ENCODE peak calls at places on chromosomes 16 and 17, in nine cellular contexts. D, W, Z, C, M, S, E, L and N are unnamed samples.

GRCh38 chr17:48478224-48479013 is 48.4 kb upstream of the SKAP1 start:
- DNase-seq in M (no peak), L (no peak), E (no peak), D (no peak), W (peak; percentile 84), S (no peak), Z (no peak), C (peak; percentile 37), N (no peak)

GRCh38 chr16:11391576-11391975 is 46.3 kb downstream of the RMI2 start:
- DNase-seq in C (no peak), S (peak; percentile 45), E (no peak), L (no peak), W (no peak), Z (peak; percentile 45), M (no peak), D (no peak), N (no peak)

GRCh38 chr17:45060382-45060823 is 714 bp upstream of the NMT1 start:
- DNase-seq in L (no peak), W (no peak), E (no peak), M (no peak), C (no peak), D (no peak), Z (no peak), S (no peak), N (no peak)

GRCh38 chr17:19876524-19877161 is 8.9 kb upstream of the ULK2 start:
- DNase-seq in M (no peak), E (no peak), W (no peak), D (no peak), L (no peak), S (no peak), C (peak; percentile 95), Z (no peak), N (no peak)

GRCh38 chr16:5510819-5511370 is 413.3 kb upstream of the EEF2KMT start:
- DNase-seq in L (no peak), S (no peak), M (no peak), Z (no peak), E (no peak), W (no peak), D (no peak), C (no peak), N (no peak)

GRCh38 chr17:67672592-67672991 is 45.1 kb upstream of the NOL11 start:
- DNase-seq in L (no peak), M (no peak), S (no peak), Z (no peak), C (no peak), E (no peak), W (no peak), D (no peak), N (no peak)

GRCh38 chr17:57425903-57426574 is 169.7 kb downstream of the MSI2 start:
- DNase-seq in D (no peak), Z (no peak), M (no peak), S (no peak), C (no peak), E (no peak), W (no peak), L (no peak), N (no peak)

GRCh38 chr17:78361227-78361683 is 1.4 kb upstream of the SOCS3 start:
- DNase-seq in E (no peak), D (no peak), S (peak; percentile 63), Z (no peak), L (no peak), M (no peak), W (no peak), C (no peak), N (no peak)

DNA sequence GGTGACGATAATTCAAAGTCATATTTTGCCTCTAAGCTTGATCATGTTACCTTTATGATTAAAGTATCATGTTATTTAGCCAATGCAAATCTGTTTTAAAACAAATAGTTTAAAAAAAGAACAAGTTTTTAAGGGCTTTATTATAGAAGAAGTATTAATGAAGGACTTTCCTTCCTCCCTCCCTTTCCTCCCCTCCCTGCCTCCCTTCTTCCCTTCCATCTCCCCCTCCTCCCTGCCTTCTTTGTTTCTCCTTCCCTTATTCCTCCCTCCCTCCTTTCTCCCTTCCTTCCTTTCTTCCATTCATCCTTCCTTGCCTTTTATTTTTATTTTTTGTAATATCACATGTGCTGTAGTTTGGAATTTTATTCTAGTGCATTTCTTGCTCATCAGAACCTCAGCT is 26.4 kb downstream of the NQO1 start:
- DNase-seq in M (no peak), D (no peak), W (no peak), S (no peak), C (no peak), Z (no peak), E (no peak), L (no peak), N (no peak)
- TF ChIP-seq MAX in M (no peak), D (no peak), W (no peak), S (no peak), C (no peak), Z (no peak), E (no peak), L (no peak), N (no peak)

GRCh38 chr17:13385481-13385907 is 216.2 kb downstream of the HS3ST3A1 start:
- DNase-seq in D (peak; percentile 8), W (no peak), M (no peak), Z (no peak), E (no peak), C (peak; percentile 78), L (no peak), S (no peak), N (no peak)
- TF ChIP-seq MAX in D (no peak), W (no peak), M (no peak), Z (no peak), E (no peak), C (no peak), L (no peak), S (no peak), N (no peak)

DNA sequence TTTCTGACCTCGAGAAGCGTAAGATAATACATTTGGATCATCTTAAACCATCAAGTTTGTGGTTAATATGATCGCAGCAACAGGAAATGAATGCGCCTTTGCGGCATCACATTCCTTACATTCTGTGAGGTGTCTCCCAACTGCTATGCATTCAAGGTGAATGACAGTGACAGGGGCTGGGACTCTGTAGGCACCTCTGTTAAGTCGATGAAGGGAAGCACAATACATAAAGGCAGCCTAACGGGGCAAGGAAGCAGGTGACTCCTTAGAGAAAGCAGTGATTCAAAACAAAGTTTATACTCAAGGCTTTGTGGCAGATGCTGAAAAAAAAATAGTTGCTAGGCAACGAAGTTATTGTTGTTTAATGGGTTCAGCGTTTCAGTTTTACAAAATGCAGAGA is 21.6 kb upstream of the EVPL start:
- DNase-seq in L (no peak), C (no peak), D (no peak), E (no peak), W (no peak), S (no peak), Z (no peak), M (no peak), N (no peak)
- TF ChIP-seq MAX in L (no peak), C (no peak), D (no peak), E (no peak), W (no peak), S (no peak), Z (no peak), M (no peak), N (no peak)

GRCh38 chr16:56589141-56590039 is at the start of gene MT3:
- DNase-seq in Z (peak; percentile 66), M (no peak), E (no peak), W (no peak), C (no peak), D (peak; percentile 28), L (no peak), S (peak; percentile 64), N (no peak)
- TF ChIP-seq MAX in Z (peak; percentile 45), M (no peak), E (peak; percentile 45), W (no peak), C (no peak), D (no peak), L (no peak), S (no peak), N (no peak)

GRCh38 chr17:5759501-5759925 is 175.2 kb upstream of the NLRP1 start:
- DNase-seq in Z (no peak), D (no peak), S (no peak), M (no peak), E (no peak), L (no peak), W (no peak), C (no peak), N (peak; percentile 97)
- TF ChIP-seq MAX in Z (no peak), D (no peak), S (no peak), M (no peak), E (no peak), L (no peak), W (no peak), C (no peak), N (no peak)

DNA sequence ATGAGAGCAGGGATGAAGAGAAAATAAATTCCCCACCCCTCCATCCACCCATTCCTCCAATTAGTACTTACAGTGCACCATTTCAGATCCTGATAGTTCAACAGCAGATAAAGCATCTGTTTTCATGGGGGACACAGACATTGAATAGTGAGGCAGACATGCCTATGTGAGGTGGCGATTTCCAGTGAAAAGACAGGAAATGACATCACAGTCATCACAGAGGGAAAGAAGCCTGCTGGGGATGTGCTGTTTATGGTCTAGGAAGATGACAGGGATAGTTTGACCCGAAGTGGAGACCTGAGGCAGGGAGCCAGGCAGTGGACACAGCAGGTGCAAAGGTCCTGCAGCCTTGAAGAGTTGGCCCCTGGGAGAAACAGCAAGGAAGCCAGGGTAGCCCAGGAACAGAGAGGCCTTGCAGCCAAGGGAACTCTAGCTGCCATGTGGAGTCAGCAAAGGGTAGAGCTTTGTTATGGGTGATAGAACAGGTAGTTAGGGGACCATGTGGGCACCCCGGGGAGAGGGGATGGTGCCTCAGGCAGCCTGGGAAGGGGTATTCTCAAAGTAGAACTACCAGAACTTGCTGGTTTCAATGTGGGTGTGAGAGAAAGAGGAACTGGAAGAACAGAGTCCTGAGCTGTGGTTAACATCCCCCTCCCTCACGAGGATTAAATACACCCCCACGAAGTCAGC is 256.6 kb downstream of the CPPED1 start:
- DNase-seq in E (no peak), M (no peak), W (peak; percentile 89), S (no peak), Z (no peak), L (no peak), D (no peak), C (peak; percentile 75), N (peak; percentile 6)
- TF ChIP-seq MAX in E (no peak), M (no peak), W (no peak), S (no peak), Z (no peak), L (no peak), D (no peak), C (peak; percentile 20), N (no peak)